ENCODE peak calls at places on chromosomes 13 and 19, in ten cellular contexts. G is left ventricle myocardium superior; O is activated gamma-delta T cell treated with anti-CD3 and anti-CD28 coated beads, Interleukin-2, amount 50 U/mL, for 16 hours; N is Peyer's patch; Y is HAP-1; L is natural killer cell; Z is stimulated activated CD4-positive, alpha-beta T cell treated with anti-CD3 and anti-CD28 coated beads, Interleukin-12 subunit alpha, Interleukin-12 subunit beta, amount 100 ng/mL, for 24 hours; T is substantia nigra; P is epithelial cell of prostate; B is neural crest cell. U is an unnamed sample.

GRCh38 chr13:111118898-111119607 is 3.9 kb downstream of the ARHGEF7 start:
- DNase-seq in Y (no peak), O (no peak), L (no peak), G (no peak), T (no peak), P (no peak), B (no peak), Z (no peak), N (no peak), U (no peak)

GRCh38 chr13:100301418-100301817 is 212.5 kb downstream of the PCCA start:
- DNase-seq in P (no peak), T (no peak), B (no peak), Y (no peak), N (no peak), O (no peak), L (no peak), Z (no peak), G (no peak), U (no peak)

GRCh38 chr13:24923305-24923640 is 159.3 kb downstream of the RNF17 start:
- DNase-seq in T (no peak), G (no peak), N (no peak), O (no peak), Z (no peak), Y (peak; percentile 46), P (no peak), B (no peak), L (no peak), U (no peak)

GRCh38 chr13:92573467-92574057 is 653.0 kb upstream of the GPC6 start:
- DNase-seq in P (no peak), N (no peak), T (peak; percentile 1), Z (no peak), Y (no peak), G (no peak), O (no peak), L (no peak), B (no peak), U (no peak)

GRCh38 chr19:36215276-36216171 is 618 bp downstream of the ZNF146 start:
- DNase-seq in N (no peak), L (no peak), B (peak; percentile 7), Y (peak; percentile 15), P (no peak), T (no peak), Z (no peak), O (no peak), G (no peak), U (no peak)

GRCh38 chr19:13262450-13262849 is 112.2 kb downstream of the IER2 start:
- DNase-seq in Z (no peak), T (no peak), O (no peak), P (no peak), L (no peak), Y (peak; percentile 50), N (no peak), B (no peak), G (no peak), U (no peak)

GRCh38 chr19:375395-376110 is 31.0 kb upstream of the MIER2 start:
- DNase-seq in T (no peak), P (no peak), Z (no peak), G (no peak), O (no peak), B (no peak), N (peak; percentile 34), L (no peak), Y (no peak), U (no peak)

GRCh38 chr19:10988921-10989320 is 28.1 kb downstream of the SMARCA4 start:
- DNase-seq in N (no peak), L (no peak), G (no peak), T (no peak), Y (no peak), P (no peak), O (no peak), Z (no peak), B (no peak), U (no peak)

GRCh38 chr13:109145631-109146030 is 516.2 kb downstream of the MYO16 start:
- DNase-seq in T (peak; percentile 39), N (no peak), B (peak; percentile 23), L (no peak), P (no peak), Y (no peak), O (no peak), Z (no peak), G (no peak), U (no peak)

U was measured in lower lobe of right lung.